ENCODE peak calls at places on chromosomes 4 and X, in four cellular contexts. J, Z, P and Y are unnamed samples.

GRCh38 chrX:130330706-130331105 is 9.0 kb upstream of the SLC25A14 start:
- DNase-seq in P (peak), J (no peak), Z (peak), Y (no peak)

GRCh38 chr4:5780831-5781480 is 70.0 kb downstream of the EVC start:
- DNase-seq in J (peak), P (no peak), Z (no peak), Y (peak)

GRCh38 chrX:38985375-38985774 is 184.1 kb downstream of the MID1IP1 start:
- DNase-seq in Z (no peak), P (peak), J (no peak), Y (no peak)

GRCh38 chr4:126081336-126081735 is 766.6 kb downstream of the FAT4 start:
- DNase-seq in Z (no peak), J (no peak), P (no peak), Y (no peak)

GRCh38 chr4:1031956-1032795 is 20.8 kb downstream of the FGFRL1 start:
- DNase-seq in Z (no peak), J (no peak), P (no peak), Y (no peak)

GRCh38 chr4:139207873-139208403 is 30.9 kb upstream of the ELF2 start:
- DNase-seq in Z (no peak), J (no peak), P (no peak), Y (no peak)

GRCh38 chr4:99205104-99205979 is 13.7 kb downstream of the ADH6 start:
- DNase-seq in Z (no peak), J (no peak), P (no peak), Y (no peak)

GRCh38 chrX:2710496-2710895 is 19.4 kb downstream of the CD99 start:
- DNase-seq in P (no peak), J (no peak), Z (no peak), Y (no peak)

GRCh38 chr4:74203467-74203866 is 45.5 kb downstream of the MTHFD2L start:
- DNase-seq in P (no peak), J (no peak), Z (no peak), Y (no peak)

GRCh38 chrX:24204331-24204730 is 54.8 kb downstream of the ZFX start:
- DNase-seq in Z (no peak), P (no peak), J (no peak), Y (no peak)

GRCh38 chr4:55125763-55126541 is 557 bp upstream of the KDR start:
- DNase-seq in J (no peak), P (no peak), Z (no peak), Y (no peak)

GRCh38 chr4:156598138-156598681 is 373.4 kb downstream of the PDGFC start:
- DNase-seq in P (no peak), J (peak), Z (no peak), Y (no peak)

GRCh38 chr4:91838181-91838861 is 465.4 kb upstream of the GRID2 start:
- DNase-seq in P (no peak), Z (no peak), J (no peak), Y (no peak)

GRCh38 chr4:2288051-2288541 is 26.2 kb upstream of the MXD4 start:
- DNase-seq in J (no peak), Z (no peak), P (no peak), Y (no peak)

GRCh38 chr4:41990029-41990382 is 324 bp upstream of the SLC30A9 start:
- DNase-seq in P (peak), Z (no peak), J (no peak), Y (no peak)